ENCODE peak calls at places on chromosomes 1 and 21, in eight cellular contexts. Z, M, Q, U, V, O, L and E are unnamed samples.
A peak's percentile ranks its signal among the peaks of the same experiment; 100 is the strongest.

GRCh38 chr1:219298581-219299148 is 125.0 kb downstream of the LYPLAL1 start:
- DNase-seq in V (peak; percentile 66), M (peak; percentile 26), O (no peak), L (no peak), Z (peak; percentile 73), U (no peak), Q (no peak), E (no peak)

GRCh38 chr1:156368157-156368658 is 803 bp upstream of the RHBG start:
- DNase-seq in V (no peak), Q (no peak), Z (no peak), O (no peak), M (no peak), L (no peak), U (no peak), E (no peak)

GRCh38 chr1:156498447-156499193 is 2.0 kb downstream of the MEF2D start:
- DNase-seq in Q (peak; percentile 55), O (peak; percentile 88), U (peak; percentile 68), Z (peak; percentile 79), V (no peak), L (peak; percentile 64), M (peak; percentile 61), E (no peak)

GRCh38 chr1:43531906-43532584 is 1.4 kb downstream of the PTPRF start:
- DNase-seq in V (no peak), M (peak; percentile 3), Z (no peak), U (no peak), L (peak; percentile 75), Q (no peak), O (no peak), E (no peak)

GRCh38 chr1:80202118-80202517 is 1195.6 kb upstream of the ADGRL4 start:
- DNase-seq in O (no peak), M (no peak), Z (no peak), Q (no peak), L (no peak), U (no peak), V (no peak), E (no peak)

GRCh38 chr1:158552296-158552695 is 1.9 kb downstream of the OR6Y1 start:
- DNase-seq in V (no peak), Q (no peak), L (no peak), O (peak; percentile 30), Z (no peak), U (no peak), M (no peak), E (no peak)

GRCh38 chr21:43287974-43288755 is 119.4 kb downstream of the CRYAA start:
- DNase-seq in V (no peak), Q (no peak), Z (no peak), O (no peak), U (no peak), L (no peak), M (no peak), E (peak; percentile 44)

GRCh38 chr1:243495032-243495431 is 239.2 kb downstream of the SDCCAG8 start:
- DNase-seq in Z (peak; percentile 64), V (no peak), L (no peak), U (no peak), M (no peak), Q (no peak), O (no peak), E (no peak)

GRCh38 chr1:39081266-39082139 is 55.4 kb downstream of the NDUFS5 start:
- DNase-seq in U (peak; percentile 56), Q (no peak), O (no peak), Z (no peak), L (peak; percentile 77), M (peak; percentile 65), V (peak; percentile 37), E (no peak)

GRCh38 chr1:5599541-5599940 is 392.7 kb downstream of the NPHP4 start:
- DNase-seq in U (no peak), Q (no peak), V (no peak), M (no peak), L (no peak), Z (no peak), O (no peak), E (no peak)

DNA sequence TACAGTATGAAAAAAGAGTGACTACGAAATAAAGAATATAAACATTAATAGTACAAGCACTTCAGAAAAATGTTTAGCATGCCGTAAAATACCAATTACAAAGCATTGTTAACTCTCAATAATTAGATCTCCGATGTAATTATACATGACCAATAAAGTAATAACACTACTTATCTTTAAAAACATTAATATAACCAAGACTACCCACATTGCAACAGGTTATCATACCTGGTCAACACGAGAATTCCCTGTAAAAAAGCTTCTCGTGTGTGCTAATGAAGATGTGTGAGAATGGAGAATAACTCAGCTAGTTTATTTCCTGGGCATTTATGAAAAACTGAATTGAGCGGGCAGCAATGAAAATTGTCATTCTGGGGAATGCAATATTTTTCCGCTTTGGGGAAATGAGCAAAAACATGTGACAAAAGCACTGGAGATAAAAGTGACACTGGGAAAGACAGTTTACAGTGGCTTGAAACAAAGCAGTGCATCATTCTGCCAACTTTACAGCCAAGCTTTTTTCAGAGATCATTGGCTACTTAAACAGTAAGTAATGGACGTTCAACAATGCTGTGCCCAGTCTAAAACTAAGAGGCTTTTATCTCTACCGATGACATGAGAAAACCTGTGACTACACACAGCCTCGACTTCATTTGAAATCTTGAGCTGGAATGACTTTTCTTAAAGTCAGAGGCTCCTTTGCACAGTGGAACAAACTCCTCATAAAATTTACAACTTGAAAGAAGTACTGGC is 34.7 kb downstream of the ITPKB start:
- DNase-seq in M (no peak), O (no peak), V (no peak), Q (no peak), Z (no peak), L (no peak), U (no peak), E (no peak)
- H3K4me1 ChIP-seq in M (peaks cover 42% of the 10 kb centered on the region), O (peaks cover 27% of the 10 kb centered on the region), V (peaks cover 11% of the 10 kb centered on the region), Q (peaks cover 22% of the 10 kb centered on the region), Z (peaks cover 83% of the 10 kb centered on the region), L (peaks cover 11% of the 10 kb centered on the region), U (peaks cover 4% of the 10 kb centered on the region), E (peaks cover 7% of the 10 kb centered on the region)

GRCh38 chr21:15743593-15743992 is 13.8 kb downstream of the USP25 start:
- DNase-seq in V (no peak), L (no peak), M (no peak), O (no peak), Z (no peak), U (no peak), Q (no peak), E (no peak)
- H3K4me1 ChIP-seq in V (peaks cover 9% of the 10 kb centered on the region), L (peaks cover 9% of the 10 kb centered on the region), M (peaks cover 14% of the 10 kb centered on the region), O (peaks cover 25% of the 10 kb centered on the region), Z (peaks cover 55% of the 10 kb centered on the region), U (peaks cover 16% of the 10 kb centered on the region), Q (peaks cover 2% of the 10 kb centered on the region), E (peaks cover 54% of the 10 kb centered on the region)

DNA sequence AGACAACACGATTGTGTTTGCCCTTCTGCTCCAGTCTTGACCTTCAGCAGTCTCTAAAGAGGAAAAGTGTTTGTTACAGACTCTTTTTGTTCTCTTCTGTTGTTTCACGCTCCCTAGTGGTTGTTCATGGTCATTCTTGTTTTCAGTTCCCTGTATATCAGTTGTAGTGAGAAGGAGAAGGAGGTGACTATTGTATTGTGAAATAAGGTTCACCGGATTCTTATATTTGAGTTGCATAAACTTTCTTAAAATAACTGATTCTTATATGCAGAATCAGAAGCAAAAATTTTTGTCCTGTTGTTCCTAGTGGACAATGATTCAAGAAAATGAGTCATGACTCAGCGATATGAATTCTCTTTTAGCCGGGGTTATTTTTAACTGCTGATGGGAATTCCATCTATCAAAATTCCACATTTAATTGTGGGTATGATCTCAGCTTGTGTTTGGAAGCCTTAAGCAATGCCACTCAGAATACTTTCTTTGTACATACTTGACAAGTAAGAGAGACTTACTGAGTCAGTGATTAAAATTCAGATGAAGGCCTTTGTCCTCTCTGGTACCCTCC is 152.2 kb downstream of the CLEC20A start:
- DNase-seq in M (peak; percentile 93), U (no peak), L (no peak), Z (no peak), O (peak; percentile 29), V (no peak), Q (peak; percentile 93), E (peak; percentile 62)
- H3K4me1 ChIP-seq in M (peaks cover 65% of the 10 kb centered on the region), U (peaks cover 5% of the 10 kb centered on the region), L (peaks cover 7% of the 10 kb centered on the region), Z (peaks cover 61% of the 10 kb centered on the region), O (peaks cover 24% of the 10 kb centered on the region), V (no peaks in the 10 kb centered on the region), Q (peaks cover 11% of the 10 kb centered on the region), E (peaks cover 29% of the 10 kb centered on the region)

DNA sequence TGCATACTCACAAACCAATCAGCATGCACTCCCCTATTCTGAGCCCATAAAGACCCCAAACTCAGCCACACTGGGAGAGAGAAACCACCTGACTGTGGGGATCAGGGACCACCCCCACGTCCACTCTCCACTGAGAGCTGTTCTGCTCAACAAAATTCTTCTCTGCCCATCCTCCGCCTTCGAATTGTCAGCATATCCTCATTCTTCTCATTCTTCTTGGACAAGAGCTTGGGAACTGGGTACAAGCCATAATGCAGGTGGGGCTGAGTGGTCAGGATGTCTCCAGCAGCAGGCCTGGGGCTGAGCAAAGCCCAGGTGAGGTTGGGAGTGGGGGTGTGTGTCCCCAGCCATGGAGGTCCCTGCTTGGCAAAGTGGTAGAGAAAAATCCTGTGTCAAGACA is 34.6 kb upstream of the IFNGR2 start:
- DNase-seq in U (no peak), Q (no peak), O (no peak), Z (no peak), M (no peak), V (no peak), L (no peak), E (no peak)
- H3K4me1 ChIP-seq in U (no peaks in the 10 kb centered on the region), Q (no peaks in the 10 kb centered on the region), O (no peaks in the 10 kb centered on the region), Z (no peaks in the 10 kb centered on the region), M (peaks cover 3% of the 10 kb centered on the region), V (no peaks in the 10 kb centered on the region), L (peaks cover 2% of the 10 kb centered on the region), E (no peaks in the 10 kb centered on the region)

DNA sequence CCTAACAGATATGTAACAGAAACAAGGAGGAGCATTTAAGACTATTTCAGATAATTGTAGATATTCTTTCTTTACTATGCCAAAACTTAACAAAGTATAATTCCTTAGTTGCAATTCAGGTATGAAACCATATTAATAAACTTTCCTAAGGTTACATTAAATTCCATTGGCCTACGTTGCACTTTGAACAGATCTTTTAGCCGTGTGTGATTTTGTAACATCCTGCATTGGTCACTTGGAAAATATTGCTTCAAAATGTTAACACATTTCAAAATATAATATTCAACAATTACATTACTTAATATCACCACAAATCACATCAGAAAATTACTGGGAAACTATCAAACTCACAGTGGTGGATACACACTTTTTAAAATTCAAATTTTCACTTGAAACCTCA is 20.2 kb downstream of the ETS2 start:
- DNase-seq in Z (no peak), O (no peak), U (no peak), L (no peak), M (no peak), V (no peak), Q (no peak), E (no peak)
- H3K4me1 ChIP-seq in Z (peaks cover 40% of the 10 kb centered on the region), O (peaks cover 19% of the 10 kb centered on the region), U (peaks cover 2% of the 10 kb centered on the region), L (no peaks in the 10 kb centered on the region), M (peaks cover 19% of the 10 kb centered on the region), V (no peaks in the 10 kb centered on the region), Q (peaks cover 30% of the 10 kb centered on the region), E (peaks cover under 1% of the 10 kb centered on the region)

GRCh38 chr1:225534135-225534534 is 106.3 kb upstream of the LBR start:
- DNase-seq in M (no peak), V (no peak), U (no peak), Q (no peak), L (no peak), O (no peak), Z (no peak), E (no peak)
- H3K4me1 ChIP-seq in M (peaks cover 15% of the 10 kb centered on the region), V (no peaks in the 10 kb centered on the region), U (no peaks in the 10 kb centered on the region), Q (no peaks in the 10 kb centered on the region), L (peaks cover 7% of the 10 kb centered on the region), O (peaks cover 3% of the 10 kb centered on the region), Z (peaks cover 68% of the 10 kb centered on the region), E (peaks cover 24% of the 10 kb centered on the region)